ENCODE peak calls at places on chromosomes 4 and X, in ten cellular contexts. K is GM23338, N is neural progenitor cell, A is hepatocyte, V is endothelial cell of umbilical vein, I is GM23248, D is A673, U is PC-3, S is HepG2, M is fibroblast of lung. X is an unnamed sample.

GRCh38 chr4:47312170-47312569 is 151.3 kb downstream of the COMMD8 start:
- DNase-seq in V (no peak), I (no peak), K (no peak), S (no peak), M (peak; percentile 82), A (no peak), U (no peak), N (no peak), D (no peak), X (no peak)

GRCh38 chr4:105022811-105023667 is 123.6 kb upstream of the TET2 start:
- DNase-seq in A (no peak), S (no peak), K (no peak), V (no peak), U (peak; percentile 84), D (peak; percentile 9), M (peak; percentile 89), N (no peak), I (no peak), X (no peak)

GRCh38 chrX:133546441-133546840 is 131.2 kb upstream of the GPC4 start:
- DNase-seq in S (no peak), I (no peak), A (no peak), U (no peak), V (no peak), N (no peak), D (no peak), M (no peak), K (no peak), X (no peak)

GRCh38 chrX:110795645-110796510 is at the start of gene CHRDL1:
- DNase-seq in V (no peak), K (peak; percentile 60), U (no peak), S (no peak), I (peak; percentile 19), N (peak; percentile 50), D (peak; percentile 9), A (peak; percentile 31), M (peak; percentile 45), X (no peak)

GRCh38 chr4:183722738-183723560 is 63.9 kb downstream of the TRAPPC11 start:
- DNase-seq in M (peak; percentile 37), V (peak; percentile 33), U (peak; percentile 75), D (peak; percentile 27), K (peak; percentile 79), A (peak; percentile 77), N (peak; percentile 76), S (no peak), I (peak; percentile 52), X (no peak)

GRCh38 chr4:183601381-183601780 is 57.6 kb downstream of the RWDD4 start:
- DNase-seq in V (no peak), I (no peak), D (no peak), K (no peak), U (no peak), S (no peak), M (no peak), A (no peak), N (no peak), X (no peak)

GRCh38 chr4:7632341-7632740 is 197.6 kb upstream of the PSAPL1 start:
- DNase-seq in D (no peak), U (no peak), A (no peak), I (no peak), M (no peak), V (no peak), S (no peak), N (no peak), K (no peak), X (no peak)

GRCh38 chr4:89640620-89641366 is 196.2 kb downstream of the SNCA start:
- DNase-seq in U (peak; percentile 10), D (peak; percentile 44), N (peak; percentile 96), I (peak; percentile 82), S (peak; percentile 80), K (peak; percentile 96), V (no peak), A (peak; percentile 87), M (peak; percentile 63), X (no peak)

GRCh38 chr4:151548708-151549107 is 139.7 kb downstream of the FHIP1A start:
- DNase-seq in V (no peak), M (no peak), S (no peak), A (no peak), K (no peak), U (no peak), I (no peak), D (no peak), N (no peak), X (no peak)
- H3K27ac ChIP-seq in V (no peak overlapping the region), M (no peak overlapping the region), S (no peak overlapping the region), A (no peak overlapping the region), K (peak overlapping the region; percentile 46), U (no peak overlapping the region), I (no peak overlapping the region), D (no peak overlapping the region), N (no peak overlapping the region), X (no peak overlapping the region)

DNA sequence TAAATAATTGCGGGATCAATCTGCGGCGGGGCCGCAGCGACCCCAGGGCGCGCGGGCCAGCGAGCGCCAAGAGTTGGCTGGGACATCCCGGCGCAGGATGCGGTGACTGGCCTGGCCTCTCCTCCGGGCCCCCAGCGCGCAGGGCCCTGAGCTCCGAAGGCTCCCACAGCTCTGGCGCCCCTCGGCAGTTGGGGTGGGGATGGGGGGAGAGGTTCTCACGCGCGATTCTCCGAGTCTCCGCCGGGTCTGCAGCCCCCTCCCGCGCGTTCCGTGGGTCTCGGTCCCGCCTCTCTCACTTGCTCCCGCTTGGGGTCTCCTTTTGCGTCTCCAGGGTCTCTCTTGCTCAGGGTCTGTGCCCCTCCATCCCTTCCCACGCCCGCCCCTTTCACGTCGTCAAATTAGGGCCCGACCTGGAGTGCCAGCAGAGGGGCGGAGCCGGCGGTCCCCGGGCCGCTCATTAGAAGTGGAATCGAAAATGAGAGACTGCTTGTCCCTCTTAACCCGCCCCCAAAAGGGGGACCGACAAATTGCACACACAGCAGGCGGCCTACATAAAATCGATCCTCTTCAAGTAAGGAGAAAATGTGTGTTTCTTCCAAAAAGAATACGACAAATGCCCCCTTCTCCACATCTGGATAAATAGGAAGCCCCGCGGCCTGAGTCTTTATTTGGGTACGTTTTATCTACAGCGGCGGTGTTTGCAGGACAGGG is 859 bp upstream of the NKX1-1 start:
- DNase-seq in I (no peak), K (peak; percentile 34), D (no peak), U (no peak), V (no peak), S (no peak), M (no peak), A (no peak), N (no peak), X (no peak)
- TF ChIP-seq EZH2 in I (peak; percentile 79), K (peak; percentile 96), D (peak; percentile 65), U (no peak), V (peak; percentile 44), S (no peak), M (peak; percentile 53), A (no peak), N (peak; percentile 98), X (no peak)

GRCh38 chr4:37960679-37961078 is 481 bp downstream of the PTTG2 start:
- DNase-seq in K (no peak), A (no peak), S (no peak), D (no peak), U (no peak), M (no peak), I (no peak), V (no peak), N (no peak), X (no peak)

GRCh38 chr4:37964734-37965457 is 4.7 kb downstream of the PTTG2 start:
- DNase-seq in I (no peak), U (no peak), N (no peak), M (no peak), S (no peak), A (no peak), V (no peak), K (no peak), D (no peak), X (no peak)

GRCh38 chr4:37958932-37959331 is 1.3 kb upstream of the PTTG2 start:
- DNase-seq in D (no peak), I (no peak), N (no peak), M (no peak), A (no peak), V (no peak), K (no peak), S (peak; percentile 79), U (no peak), X (no peak)

GRCh38 chr4:37956941-37957340 is 3.3 kb upstream of the PTTG2 start:
- DNase-seq in M (no peak), I (no peak), A (no peak), K (no peak), V (no peak), D (no peak), U (no peak), N (no peak), S (no peak), X (no peak)

GRCh38 chr4:37960098-37960497 is at the start of gene PTTG2:
- DNase-seq in M (no peak), U (no peak), I (no peak), N (no peak), S (no peak), V (no peak), D (no peak), A (no peak), K (no peak), X (no peak)
- H3K27ac ChIP-seq in M (no peak within 1 kb of the TSS), U (no peak within 1 kb of the TSS), I (no peak within 1 kb of the TSS), N (no peak within 1 kb of the TSS), S (no peak within 1 kb of the TSS), V (no peak within 1 kb of the TSS), D (no peak within 1 kb of the TSS), A (no peak within 1 kb of the TSS), K (no peak within 1 kb of the TSS), X (no peak within 1 kb of the TSS)

GRCh38 chr4:52873191-52873590 is 11.1 kb downstream of the RASL11B start:
- DNase-seq in I (no peak), M (peak; percentile 17), V (peak; percentile 75), N (peak; percentile 47), A (no peak), U (peak; percentile 33), D (no peak), K (no peak), S (no peak), X (no peak)

GRCh38 chr4:52877006-52877405 is 14.9 kb downstream of the RASL11B start:
- DNase-seq in I (no peak), D (no peak), M (no peak), U (no peak), V (no peak), K (no peak), S (no peak), N (no peak), A (no peak), X (no peak)

GRCh38 chr4:52874948-52875347 is 12.8 kb downstream of the RASL11B start:
- DNase-seq in I (no peak), S (no peak), V (no peak), N (no peak), A (no peak), U (no peak), D (no peak), M (no peak), K (no peak), X (no peak)

GRCh38 chr4:52876063-52876462 is 13.9 kb downstream of the RASL11B start:
- DNase-seq in D (no peak), S (no peak), I (no peak), N (no peak), M (no peak), V (no peak), K (no peak), U (no peak), A (no peak), X (peak; percentile 11)

GRCh38 chr4:52873861-52874343 is 11.8 kb downstream of the RASL11B start:
- DNase-seq in I (no peak), D (no peak), V (no peak), N (peak; percentile 72), A (no peak), S (peak; percentile 46), U (no peak), K (peak; percentile 83), M (peak; percentile 68), X (no peak)
- TF ChIP-seq EZH2 in I (no peak), D (no peak), V (no peak), N (no peak), A (no peak), S (no peak), U (no peak), K (no peak), M (no peak), X (no peak)

X was measured in DND-41.